ENCODE peak calls at places on chromosomes 5 and 9, in four cellular contexts. N is Right ventricle myocardium superior, F is Calu3, U is DMS153. Z is an unnamed sample.

GRCh38 chr9:92385953-92386352 is 18.4 kb downstream of the OGN start:
- DNase-seq in N (no peak), U (no peak), F (no peak), Z (no peak)

GRCh38 chr9:21102311-21102710 is 24.6 kb upstream of the IFNB1 start:
- DNase-seq in F (no peak), N (no peak), U (no peak), Z (no peak)

GRCh38 chr9:6779417-6780241 is 21.9 kb downstream of the KDM4C start:
- DNase-seq in N (no peak), F (no peak), U (no peak), Z (no peak)

GRCh38 chr5:126988021-126988569 is 42.3 kb downstream of the MARCHF3 start:
- DNase-seq in F (no peak), U (no peak), N (no peak), Z (no peak)

GRCh38 chr5:174087783-174088182 is 42.3 kb downstream of the NSG2 start:
- DNase-seq in N (no peak), F (no peak), U (no peak), Z (no peak)

GRCh38 chr9:110141118-110141797 is 66.7 kb downstream of the C9orf152 start:
- DNase-seq in U (no peak), N (peak), F (peak), Z (no peak)

GRCh38 chr5:103902893-103903292 is 340.3 kb upstream of the NUDT12 start:
- DNase-seq in U (no peak), N (no peak), F (no peak), Z (no peak)

GRCh38 chr5:147690595-147690994 is 91.9 kb downstream of the JAKMIP2 start:
- DNase-seq in U (no peak), N (no peak), F (peak), Z (no peak)

GRCh38 chr9:83238871-83239624 is 176.1 kb upstream of the RASEF start:
- DNase-seq in N (no peak), F (peak), U (peak), Z (no peak)

GRCh38 chr5:128927644-128928043 is 37.6 kb upstream of the SLC27A6 start:
- DNase-seq in F (no peak), N (no peak), U (no peak), Z (no peak)

GRCh38 chr5:126595486-126596083 is 566 bp upstream of the ALDH7A1 start:
- DNase-seq in F (no peak), N (no peak), U (no peak), Z (no peak)

GRCh38 chr5:28009526-28010025 is 971.2 kb upstream of the CDH9 start:
- DNase-seq in N (no peak), F (no peak), U (no peak), Z (no peak)

GRCh38 chr5:423626-424258 is 19.2 kb upstream of the EXOC3 start:
- DNase-seq in U (no peak), F (no peak), N (no peak), Z (no peak)

GRCh38 chr9:2809692-2810423 is 34.0 kb downstream of the PUM3 start:
- DNase-seq in N (no peak), U (no peak), F (no peak), Z (peak)

GRCh38 chr9:22088372-22089063 is 79.4 kb upstream of the CDKN2B start:
- DNase-seq in N (no peak), U (no peak), F (no peak), Z (no peak)